ENCODE peak calls at places on chromosome 1, in ten cellular contexts. V is HCT116, R is transverse colon, B is stomach, E is GM12878, I is H1, T is spleen, G is suprapubic skin, H is SK-N-SH, K is breast epithelium. P is an unnamed sample. For H3K36me3, the result is how much of the 10 kb centered on the place peaks cover.

GRCh38 chr1:22903113-22903512 is 69.6 kb downstream of the LACTBL1 start:
- DNase-seq in E (no peak), B (no peak), K (no peak), G (no peak), T (no peak), H (no peak), V (no peak), R (no peak), I (no peak), P (no peak)

GRCh38 chr1:12811409-12811784 is 19.8 kb downstream of the PRAMEF11 start:
- DNase-seq in T (no peak), E (no peak), H (no peak), B (no peak), V (no peak), I (no peak), R (no peak), G (no peak), K (no peak), P (no peak)

GRCh38 chr1:227947425-227947677 is 381 bp downstream of the WNT9A start:
- DNase-seq in I (no peak), H (no peak), R (no peak), T (peak), G (peak), V (no peak), K (peak), E (no peak), B (no peak), P (no peak)

GRCh38 chr1:48036693-48037386 is 39.7 kb upstream of the TRABD2B start:
- DNase-seq in I (no peak), V (no peak), B (no peak), R (no peak), T (no peak), H (no peak), E (no peak), K (no peak), G (no peak), P (no peak)

GRCh38 chr1:47578862-47579419 is 141.1 kb downstream of the FOXD2 start:
- DNase-seq in K (peak), G (peak), H (no peak), B (no peak), I (no peak), T (peak), R (no peak), V (no peak), E (no peak), P (no peak)

GRCh38 chr1:70200065-70200464 is 5.3 kb downstream of the LRRC40 start:
- DNase-seq in K (no peak), E (no peak), B (no peak), T (no peak), V (no peak), R (no peak), I (no peak), H (no peak), G (no peak), P (no peak)

GRCh38 chr1:240946926-240947325 is 335.0 kb upstream of the GREM2 start:
- DNase-seq in G (no peak), K (no peak), T (no peak), I (no peak), E (no peak), B (no peak), R (peak), H (peak), V (no peak), P (no peak)

GRCh38 chr1:222331340-222331739 is 216.6 kb downstream of the HHIPL2 start:
- DNase-seq in B (no peak), H (no peak), T (no peak), R (no peak), V (no peak), K (no peak), G (no peak), E (no peak), I (no peak), P (no peak)

GRCh38 chr1:40836283-40836682 is 25.9 kb downstream of the CITED4 start:
- DNase-seq in V (no peak), R (no peak), T (no peak), E (no peak), I (no peak), B (no peak), H (no peak), G (no peak), K (no peak), P (no peak)
- H3K27ac ChIP-seq in V (no peak), R (no peak), T (no peak), E (no peak), I (no peak), B (no peak), H (no peak), G (no peak), K (no peak), P (no peak)

GRCh38 chr1:161119017-161119378 is 1.1 kb downstream of the NIT1 start:
- DNase-seq in I (peak), R (peak), T (no peak), B (peak), K (no peak), V (no peak), E (no peak), H (peak), G (no peak), P (no peak)

GRCh38 chr1:161121042-161121441 is 3.1 kb downstream of the NIT1 start:
- DNase-seq in T (no peak), G (no peak), K (no peak), E (no peak), R (no peak), B (no peak), V (no peak), I (no peak), H (no peak), P (no peak)

GRCh38 chr1:161119379-161120061 is 1.6 kb downstream of the NIT1 start:
- DNase-seq in H (peak), R (peak), K (no peak), I (no peak), B (no peak), V (peak), T (no peak), E (no peak), G (no peak), P (no peak)

GRCh38 chr1:161121838-161122237 is 3.9 kb downstream of the NIT1 start:
- DNase-seq in K (no peak), G (no peak), T (no peak), I (no peak), R (no peak), B (no peak), V (no peak), E (no peak), H (no peak), P (no peak)

GRCh38 chr1:161122967-161123366 is 5.1 kb downstream of the NIT1 start:
- DNase-seq in R (no peak), B (no peak), T (no peak), H (no peak), V (no peak), K (no peak), G (no peak), I (no peak), E (no peak), P (no peak)
- H3K36me3 ChIP-seq in R (under half), B (half or more), T (half or more), H (under half), V (half or more), K (under half), G (half or more), I (under half), E (under half), P (half or more)

DNA sequence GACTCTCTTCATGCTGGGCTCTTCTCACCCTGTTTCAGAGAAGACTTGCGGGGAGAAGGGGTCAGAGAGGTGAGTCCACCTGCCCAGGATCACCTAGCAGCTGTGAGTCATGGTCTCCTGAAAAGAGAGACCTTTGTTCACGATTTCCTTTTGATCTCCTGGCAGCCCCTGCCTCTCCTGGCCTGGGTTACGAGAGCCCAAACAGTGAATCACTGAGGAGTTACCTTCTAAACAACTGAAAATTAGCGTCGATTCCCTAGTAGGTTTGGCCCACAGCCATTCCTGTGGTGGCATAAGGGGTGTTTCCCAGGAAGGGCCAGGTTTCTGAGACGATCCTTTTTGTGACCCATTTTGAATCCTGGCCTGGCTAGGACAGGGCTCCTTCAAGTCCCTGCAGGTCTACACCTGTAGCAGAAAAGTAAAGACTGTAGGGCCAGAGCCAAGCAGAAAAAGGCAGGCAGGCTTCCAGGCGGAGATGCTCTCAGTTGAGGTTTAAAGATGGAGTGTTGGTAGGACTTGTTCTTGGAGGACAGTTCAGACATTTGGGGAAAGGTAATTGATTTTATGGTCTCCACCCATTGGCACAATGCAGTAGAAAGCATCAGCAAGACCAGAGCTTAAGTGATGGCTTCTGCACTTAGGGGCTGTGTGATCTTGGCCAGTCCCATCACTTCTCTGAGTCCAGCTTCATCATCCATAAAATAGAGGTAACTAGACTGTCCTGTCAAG is 2.1 kb upstream of the PLA2G2E start:
- DNase-seq in G (no peak), E (no peak), I (no peak), H (no peak), B (no peak), R (no peak), V (peak), T (no peak), K (no peak), P (no peak)
- TF ChIP-seq POLR2AphosphoS5 in G (no peak), E (no peak), I (no peak), H (no peak), B (peak), R (no peak), V (peak), T (no peak), K (no peak), P (no peak)

GRCh38 chr1:1236945-1237873 is 5.2 kb downstream of the B3GALT6 start:
- DNase-seq in H (no peak), R (no peak), B (peak), K (no peak), G (no peak), E (no peak), T (no peak), V (no peak), I (no peak), P (peak)
- H3K27ac ChIP-seq in H (no peak), R (no peak), B (no peak), K (peak), G (no peak), E (no peak), T (no peak), V (peak), I (no peak), P (no peak)

DNA sequence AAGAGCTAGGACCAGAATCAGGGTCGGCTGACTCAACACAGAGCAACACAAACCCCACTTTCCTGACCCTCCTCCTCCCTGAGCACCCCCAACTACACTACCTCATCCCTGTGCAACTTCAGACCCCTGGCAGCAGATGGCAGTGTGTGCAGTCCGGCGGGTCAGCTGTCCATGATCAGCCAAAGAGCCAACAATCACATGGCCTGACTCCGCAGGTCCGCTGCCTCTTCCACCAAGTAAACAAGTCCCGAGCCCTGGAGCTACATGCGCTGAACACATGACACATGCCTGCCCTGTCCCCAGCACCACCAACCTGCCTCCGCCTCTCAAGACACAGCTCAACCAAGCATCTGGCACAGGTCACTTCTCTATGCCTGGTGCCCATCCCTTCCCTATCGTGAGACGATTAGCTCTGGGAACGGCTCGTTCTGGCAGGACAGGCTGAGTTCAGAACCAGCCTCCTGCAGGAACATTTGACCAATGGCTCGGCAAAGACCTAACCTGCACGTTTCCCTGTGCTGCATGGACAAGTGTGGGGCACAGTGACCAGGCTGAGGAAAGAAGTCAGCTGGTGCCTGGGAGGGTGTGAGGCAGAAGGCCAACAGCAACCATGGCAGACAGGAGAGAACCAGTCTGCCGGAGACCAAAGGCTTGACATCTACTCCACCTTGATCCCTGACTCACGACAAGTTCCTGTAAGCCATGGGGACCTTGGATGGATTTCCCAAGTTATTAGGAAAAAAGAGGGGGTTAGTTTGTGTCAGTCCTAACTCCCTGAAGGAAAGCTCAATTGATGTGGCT is 60.3 kb downstream of the CD46 start:
- DNase-seq in E (no peak), B (peak), T (no peak), G (no peak), K (peak), R (no peak), H (peak), I (peak), V (no peak), P (no peak)
- H3K36me3 ChIP-seq in E (half or more), B (half or more), T (half or more), G (half or more), K (under half), R (under half), H (under half), I (under half), V (under half), P (under half)

GRCh38 chr1:58072450-58072849 is 474.1 kb downstream of the OMA1 start:
- DNase-seq in H (no peak), E (no peak), B (no peak), I (no peak), G (no peak), R (no peak), K (no peak), V (no peak), T (no peak), P (no peak)
- TF ChIP-seq POLR2AphosphoS5 in H (no peak), E (no peak), B (no peak), I (no peak), G (no peak), R (no peak), K (no peak), V (no peak), T (no peak), P (no peak)

GRCh38 chr1:2460203-2460602 is 15.9 kb upstream of the PLCH2 start:
- DNase-seq in R (no peak), B (no peak), H (no peak), G (no peak), K (no peak), T (no peak), E (no peak), V (no peak), I (no peak), P (no peak)
- H3K27ac ChIP-seq in R (no peak), B (no peak), H (no peak), G (no peak), K (no peak), T (no peak), E (no peak), V (no peak), I (no peak), P (no peak)

DNA sequence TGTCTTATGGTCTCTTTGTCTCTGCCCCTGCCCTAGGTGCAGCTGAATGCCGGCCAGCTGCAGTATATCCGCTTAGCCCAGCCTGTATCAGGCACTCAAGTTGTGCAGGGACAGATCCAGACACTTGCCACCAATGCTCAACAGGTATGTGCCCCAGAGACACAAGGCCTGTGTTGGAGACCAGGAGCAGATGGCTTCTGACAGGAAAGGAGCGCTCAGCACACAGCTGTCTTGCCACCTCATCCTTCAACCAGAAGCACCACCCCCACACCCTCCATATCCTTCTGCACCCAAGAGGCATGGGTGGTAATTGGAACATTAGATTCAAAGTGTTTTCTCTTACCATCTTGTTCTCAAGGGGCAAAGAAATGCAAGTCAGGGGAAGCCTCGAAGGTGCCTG is 17.0 kb upstream of the KCNQ4 start:
- DNase-seq in V (no peak), T (no peak), K (no peak), H (no peak), E (no peak), I (no peak), R (no peak), G (no peak), B (no peak), P (no peak)
- H3K36me3 ChIP-seq in V (under half), T (half or more), K (under half), H (under half), E (half or more), I (under half), R (half or more), G (half or more), B (half or more), P (half or more)

GRCh38 chr1:224506141-224506814 is 71.7 kb upstream of the WDR26 start:
- DNase-seq in B (no peak), R (no peak), G (no peak), I (no peak), V (no peak), H (no peak), T (no peak), K (no peak), E (no peak), P (peak)
- TF ChIP-seq POLR2AphosphoS5 in B (no peak), R (no peak), G (no peak), I (no peak), V (no peak), H (no peak), T (no peak), K (no peak), E (no peak), P (no peak)

DNA sequence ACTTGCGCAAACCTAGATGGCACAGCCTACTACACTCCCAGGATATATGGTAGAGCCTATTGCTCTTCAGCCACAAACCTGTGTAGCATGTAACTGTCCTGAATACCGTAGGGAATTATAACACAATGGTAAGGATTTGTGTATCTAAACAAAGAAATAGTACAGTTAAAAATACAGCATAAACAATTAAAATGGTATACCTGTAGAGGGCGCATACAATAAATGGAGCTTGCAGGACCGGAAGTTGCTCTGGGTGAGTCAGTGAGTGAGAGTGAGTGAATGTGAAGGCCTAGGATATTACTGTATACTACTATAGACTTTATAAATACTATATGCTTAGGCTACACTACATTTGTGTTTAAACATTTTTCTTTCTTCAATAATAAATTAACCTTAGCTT is 99.3 kb downstream of the PLD5 start:
- DNase-seq in I (no peak), B (no peak), H (no peak), G (no peak), R (no peak), E (no peak), T (no peak), V (peak), K (no peak), P (no peak)
- H3K27ac ChIP-seq in I (no peak), B (no peak), H (no peak), G (no peak), R (no peak), E (no peak), T (no peak), V (no peak), K (no peak), P (no peak)